ENCODE peak calls at places on chromosome 6, in five cellular contexts. Y is ovary, C is HCT116, O is HL-60, U is right atrium auricular region. S is an unnamed sample.

GRCh38 chr6:25302677-25303128 is 23.5 kb downstream of the CARMIL1 start:
- DNase-seq in Y (no peak), C (no peak), O (no peak), U (no peak), S (no peak)

GRCh38 chr6:124226396-124226795 is 422.7 kb downstream of the NKAIN2 start:
- DNase-seq in Y (no peak), C (no peak), O (no peak), U (no peak), S (no peak)

GRCh38 chr6:72890671-72891070 is 268.8 kb downstream of the KCNQ5 start:
- DNase-seq in Y (no peak), C (no peak), O (no peak), U (no peak), S (no peak)

GRCh38 chr6:151869345-151869744 is 61.9 kb downstream of the ESR1 start:
- DNase-seq in Y (no peak), C (no peak), O (no peak), U (no peak), S (no peak)

GRCh38 chr6:117976030-117976651 is 69.1 kb downstream of the SLC35F1 start:
- DNase-seq in Y (no peak), C (peak), O (peak), U (no peak), S (peak)

GRCh38 chr6:3506751-3507388 is 50.0 kb upstream of the SLC22A23 start:
- DNase-seq in Y (no peak), C (no peak), O (no peak), U (no peak), S (peak)

GRCh38 chr6:7617954-7618764 is 28.2 kb downstream of the SNRNP48 start:
- DNase-seq in Y (no peak), C (no peak), O (peak), U (peak), S (peak)

GRCh38 chr6:41424370-41425058 is 89.1 kb downstream of the NCR2 start:
- DNase-seq in Y (peak), C (peak), O (peak), U (peak), S (peak)

GRCh38 chr6:140344149-140344913 is 969.9 kb upstream of the CITED2 start:
- DNase-seq in Y (no peak), C (no peak), O (no peak), U (no peak), S (no peak)

GRCh38 chr6:46626228-46626909 is 26.2 kb downstream of the CYP39A1 start:
- DNase-seq in Y (no peak), C (peak), O (no peak), U (no peak), S (no peak)

GRCh38 chr6:146898069-146898887 is 299.5 kb downstream of the ADGB start:
- DNase-seq in Y (no peak), C (no peak), O (no peak), U (no peak), S (no peak)

GRCh38 chr6:49430187-49430586 is 32.9 kb downstream of the MMUT start:
- DNase-seq in Y (no peak), C (no peak), O (no peak), U (no peak), S (no peak)

GRCh38 chr6:13091192-13091591 is 237.1 kb downstream of the TBC1D7 start:
- DNase-seq in Y (no peak), C (no peak), O (no peak), U (no peak), S (no peak)

DNA sequence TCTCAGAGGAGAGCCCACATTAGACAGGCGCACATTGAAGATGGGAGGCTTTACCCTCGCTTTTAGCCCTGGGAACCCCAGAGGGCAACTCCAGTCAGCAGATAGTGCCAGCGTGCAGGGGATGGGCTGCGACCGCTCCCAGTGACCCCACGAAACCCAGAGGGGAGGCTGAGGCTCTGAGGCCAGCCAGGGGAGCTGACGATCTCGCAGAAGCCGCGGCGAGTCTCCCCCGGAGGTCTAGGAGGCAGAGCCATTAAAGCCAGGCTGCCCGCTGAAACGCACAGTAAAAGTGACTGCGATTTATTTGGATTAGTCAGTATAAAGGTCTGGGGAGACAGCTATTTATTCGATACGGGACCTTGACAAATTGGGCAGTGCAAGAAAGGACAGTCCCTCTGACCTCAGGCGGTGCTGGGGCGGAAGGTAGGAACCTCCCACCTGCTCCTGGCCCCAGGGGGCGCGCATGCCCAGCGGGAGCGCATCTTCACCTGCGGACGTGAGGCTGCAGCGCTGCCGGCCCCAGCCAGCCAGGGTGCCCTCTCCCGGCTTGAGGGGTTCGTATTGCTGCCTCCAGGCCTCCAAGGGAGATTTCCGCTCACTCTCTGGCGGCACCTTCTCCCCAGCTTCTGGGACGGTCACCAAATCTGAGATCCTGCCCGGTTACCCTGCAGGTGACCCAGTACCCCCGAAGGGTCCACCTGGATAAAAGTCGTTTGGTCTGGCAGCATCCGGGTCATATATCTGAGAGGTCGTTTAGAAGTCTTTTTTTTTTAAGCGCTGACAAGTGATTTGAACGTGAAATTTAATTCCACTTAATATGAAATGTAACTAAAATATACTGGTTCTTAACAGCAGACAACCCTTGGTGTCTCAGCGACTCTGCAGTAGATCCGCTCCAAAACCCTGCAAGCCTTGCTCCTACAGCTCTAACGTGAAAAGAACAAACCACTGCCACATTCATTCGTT is 34.0 kb upstream of the TCF21 start:
- DNase-seq in Y (no peak), C (no peak), O (no peak), U (no peak), S (no peak)
- H3K4me3 ChIP-seq in Y (no peak), C (no peak), O (no peak), U (peak), S (no peak)

GRCh38 chr6:37172991-37173572 is 3.1 kb downstream of the PIM1 start:
- DNase-seq in Y (no peak), C (no peak), O (no peak), U (no peak), S (no peak)

GRCh38 chr6:37175332-37176267 is 5.6 kb downstream of the PIM1 start:
- DNase-seq in Y (no peak), C (no peak), O (no peak), U (no peak), S (no peak)

GRCh38 chr6:37171970-37172812 is 2.2 kb downstream of the PIM1 start:
- DNase-seq in Y (peak), C (peak), O (peak), U (peak), S (peak)

GRCh38 chr6:37174196-37174514 is 4.2 kb downstream of the PIM1 start:
- DNase-seq in Y (no peak), C (no peak), O (no peak), U (no peak), S (no peak)

DNA sequence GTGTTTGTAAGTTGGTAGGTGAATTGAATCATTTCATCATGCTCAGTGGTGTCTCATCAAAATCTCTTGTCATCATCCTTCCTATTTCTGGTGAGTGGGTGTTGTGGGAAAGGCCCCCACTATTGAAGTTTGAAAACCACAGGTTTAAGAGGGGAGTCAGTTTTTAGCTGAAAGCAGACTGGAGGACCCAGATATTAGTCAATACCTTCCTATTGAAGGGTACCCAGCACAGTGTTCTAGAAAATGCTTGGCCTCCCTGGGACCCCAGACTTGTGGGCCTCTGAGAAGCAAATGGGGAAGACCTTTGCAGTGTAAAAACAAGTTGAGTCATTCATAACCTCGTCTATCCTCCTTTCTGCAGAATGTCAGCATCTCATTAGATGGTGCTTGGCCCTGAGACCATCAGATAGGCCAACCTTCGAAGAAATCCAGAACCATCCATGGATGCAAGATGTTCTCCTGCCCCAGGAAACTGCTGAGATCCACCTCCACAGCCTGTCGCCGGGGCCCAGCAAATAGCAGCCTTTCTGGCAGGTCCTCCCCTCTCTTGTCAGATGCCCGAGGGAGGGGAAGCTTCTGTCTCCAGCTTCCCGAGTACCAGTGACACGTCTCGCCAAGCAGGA is 3.7 kb downstream of the PIM1 start:
- DNase-seq in Y (no peak), C (no peak), O (no peak), U (no peak), S (no peak)
- H3K4me3 ChIP-seq in Y (no peak), C (no peak), O (no peak), U (no peak), S (no peak)

GRCh38 chr6:134951494-134952263 is 1.8 kb upstream of the ALDH8A1 start:
- DNase-seq in Y (no peak), C (no peak), O (no peak), U (no peak), S (no peak)
- H3K4me3 ChIP-seq in Y (no peak), C (no peak), O (no peak), U (no peak), S (no peak)

GRCh38 chr6:744954-745353 is 52.0 kb upstream of the EXOC2 start:
- DNase-seq in Y (no peak), C (no peak), O (no peak), U (no peak), S (no peak)
- H3K4me3 ChIP-seq in Y (no peak), C (no peak), O (no peak), U (no peak), S (no peak)

DNA sequence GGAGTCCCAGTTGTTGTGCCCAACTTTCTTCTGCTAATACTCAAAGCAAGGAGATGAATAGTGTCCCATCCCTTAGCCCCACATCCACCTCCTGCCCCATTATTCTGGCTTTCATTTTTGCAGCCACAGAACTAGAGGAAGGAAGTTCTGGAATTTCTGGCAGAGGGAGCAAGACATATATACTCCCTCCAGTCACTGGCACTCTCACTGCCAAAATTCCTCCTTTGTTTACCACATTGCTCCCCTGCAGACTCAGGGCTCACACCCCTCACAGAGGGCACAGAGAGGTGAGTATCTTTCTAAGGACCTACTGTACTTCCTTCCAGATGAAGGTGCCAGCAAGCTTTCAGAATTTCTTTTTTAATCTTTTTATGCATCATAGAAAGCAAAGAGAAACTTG is 168.0 kb upstream of the ID4 start:
- DNase-seq in Y (no peak), C (no peak), O (no peak), U (no peak), S (no peak)
- H3K4me3 ChIP-seq in Y (no peak), C (no peak), O (no peak), U (no peak), S (no peak)

DNA sequence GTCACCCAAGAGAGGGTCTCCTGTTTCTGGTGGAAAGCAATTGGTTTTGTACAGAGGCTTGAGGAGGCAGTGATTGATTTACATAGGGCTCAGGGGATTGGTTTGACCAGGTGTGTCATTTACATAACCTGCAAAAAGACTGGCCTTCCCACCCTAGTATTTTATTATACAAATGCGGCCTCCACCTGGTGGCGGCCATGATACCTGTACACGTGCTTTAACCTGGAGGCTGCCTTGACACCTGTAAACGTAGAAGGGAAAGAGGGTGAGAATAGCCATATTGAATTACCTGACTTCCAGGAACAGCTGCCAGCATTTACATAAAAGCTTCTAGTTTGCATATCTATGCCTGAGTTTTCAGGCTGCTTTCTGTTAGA is 48.7 kb downstream of the HLA-DPB1 start:
- DNase-seq in Y (no peak), C (no peak), O (no peak), U (no peak), S (no peak)
- H3K4me3 ChIP-seq in Y (no peak), C (no peak), O (no peak), U (no peak), S (no peak)

GRCh38 chr6:21792177-21792576 is 198.6 kb downstream of the SOX4 start:
- DNase-seq in Y (no peak), C (no peak), O (no peak), U (no peak), S (no peak)

GRCh38 chr6:21791066-21791465 is 197.5 kb downstream of the SOX4 start:
- DNase-seq in Y (no peak), C (no peak), O (no peak), U (no peak), S (no peak)

DNA sequence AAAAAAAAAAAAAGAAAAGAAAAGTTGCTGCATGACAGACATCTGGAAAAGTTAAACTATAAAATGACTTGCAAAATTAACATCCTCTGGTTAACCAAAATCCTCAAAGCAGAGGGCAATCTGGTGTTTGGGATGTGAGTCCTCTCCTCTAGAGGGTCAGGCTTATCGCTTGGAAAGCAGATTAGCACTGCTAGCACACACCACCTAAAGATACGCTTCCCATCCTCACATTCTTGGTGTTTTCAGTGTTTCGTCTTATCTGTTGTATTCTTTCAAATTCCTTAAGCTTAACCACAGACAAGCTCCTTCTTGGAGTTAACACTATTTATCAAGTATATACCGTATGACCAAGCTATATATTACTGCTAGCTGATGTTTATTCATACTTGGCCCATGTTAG is 198.0 kb downstream of the SOX4 start:
- DNase-seq in Y (no peak), C (no peak), O (no peak), U (no peak), S (no peak)
- H3K4me3 ChIP-seq in Y (no peak), C (no peak), O (no peak), U (no peak), S (no peak)

DNA sequence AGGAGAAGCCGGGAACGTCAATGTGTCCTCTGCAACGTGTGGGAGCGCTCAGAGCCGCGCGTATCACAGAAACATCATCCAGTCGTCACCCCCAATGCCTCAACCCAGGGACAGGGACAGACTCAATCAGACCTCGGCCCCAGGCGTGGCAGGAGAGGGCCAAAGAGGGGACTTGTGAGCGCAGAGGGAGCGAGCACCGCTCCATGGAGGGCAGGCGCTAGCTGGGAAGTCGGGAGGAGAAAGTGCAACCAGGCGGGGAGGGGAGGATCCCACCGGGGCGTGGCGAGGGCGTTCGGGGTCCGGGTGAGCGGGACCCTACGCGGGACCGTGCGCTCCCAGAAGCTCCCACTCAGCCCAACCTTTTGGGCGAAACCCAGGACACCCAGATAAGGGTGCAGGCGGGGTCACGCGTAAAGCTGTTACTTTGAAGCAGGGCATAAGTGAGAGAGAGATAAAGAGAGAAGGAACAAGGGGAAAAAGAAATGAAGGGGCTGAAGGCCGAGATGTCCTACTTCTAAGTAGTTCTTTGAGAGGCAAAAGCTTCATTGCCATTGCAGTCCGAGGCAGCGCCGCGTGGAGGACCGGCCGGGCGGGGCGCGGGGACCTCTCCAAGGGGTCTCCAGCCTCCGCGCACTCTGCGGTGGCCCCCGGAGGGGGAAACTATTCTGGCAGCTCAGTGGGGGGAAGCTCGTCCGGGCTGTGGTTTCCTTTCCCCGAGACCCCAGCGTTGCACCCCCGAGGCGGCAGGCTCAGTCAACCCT is 862 bp upstream of the SOBP start:
- DNase-seq in Y (peak), C (no peak), O (no peak), U (peak), S (no peak)
- H3K4me3 ChIP-seq in Y (peak), C (peak), O (peak), U (peak), S (peak)

GRCh38 chr6:160042014-160042773 is 73.3 kb downstream of the IGF2R start:
- DNase-seq in Y (no peak), C (no peak), O (no peak), U (no peak), S (no peak)
- H3K4me3 ChIP-seq in Y (no peak), C (no peak), O (no peak), U (no peak), S (no peak)

GRCh38 chr6:37171141-37171969 is 1.4 kb downstream of the PIM1 start:
- DNase-seq in Y (peak), C (no peak), O (no peak), U (peak), S (no peak)

GRCh38 chr6:37177083-37177949 is 7.4 kb downstream of the PIM1 start:
- DNase-seq in Y (no peak), C (no peak), O (no peak), U (no peak), S (no peak)

GRCh38 chr6:37177950-37178517 is 8.1 kb downstream of the PIM1 start:
- DNase-seq in Y (no peak), C (no peak), O (no peak), U (no peak), S (no peak)

GRCh38 chr6:37176268-37177082 is 6.5 kb downstream of the PIM1 start:
- DNase-seq in Y (peak), C (no peak), O (no peak), U (no peak), S (no peak)

GRCh38 chr6:37174515-37175331 is 4.8 kb downstream of the PIM1 start:
- DNase-seq in Y (no peak), C (no peak), O (no peak), U (no peak), S (no peak)
- H3K4me3 ChIP-seq in Y (no peak), C (no peak), O (no peak), U (no peak), S (no peak)